ENCODE peak calls at places on chromosomes 13 and 19, in seven cellular contexts. D, C, S, B, Z, W and N are unnamed samples.

GRCh38 chr19:33469171-33470039 is 52.2 kb downstream of the PEPD start:
- DNase-seq in D (no peak), C (no peak), S (peak), B (peak), Z (no peak), W (no peak), N (no peak)

GRCh38 chr13:80361883-80362327 is 21.0 kb upstream of the SPRY2 start:
- DNase-seq in D (peak), C (no peak), S (no peak), B (no peak), Z (no peak), W (no peak), N (no peak)

GRCh38 chr13:39263033-39263432 is 224.8 kb downstream of the NHLRC3 start:
- DNase-seq in D (peak), C (peak), S (no peak), B (no peak), Z (peak), W (peak), N (peak)

GRCh38 chr19:18865973-18866799 is 29.8 kb downstream of the CERS1 start:
- DNase-seq in D (peak), C (peak), S (peak), B (no peak), Z (peak), W (no peak), N (peak)

GRCh38 chr13:72141845-72142470 is 275.0 kb upstream of the DACH1 start:
- DNase-seq in D (no peak), C (no peak), S (no peak), B (no peak), Z (no peak), W (no peak), N (no peak)

GRCh38 chr13:50713849-50714248 is 129.6 kb downstream of the DLEU7 start:
- DNase-seq in D (no peak), C (no peak), S (peak), B (no peak), Z (no peak), W (peak), N (peak)

GRCh38 chr13:23140492-23140891 is 40.3 kb upstream of the SGCG start:
- DNase-seq in D (no peak), C (no peak), S (no peak), B (no peak), Z (no peak), W (no peak), N (no peak)

GRCh38 chr13:80654638-80655249 is 313.8 kb upstream of the SPRY2 start:
- DNase-seq in D (no peak), C (no peak), S (peak), B (no peak), Z (no peak), W (no peak), N (no peak)

GRCh38 chr19:12778020-12778904 is 2.9 kb upstream of the HOOK2 start:
- DNase-seq in D (no peak), C (peak), S (peak), B (no peak), Z (peak), W (no peak), N (peak)

GRCh38 chr13:75847588-75847987 is 211.5 kb downstream of the LMO7 start:
- DNase-seq in D (no peak), C (no peak), S (no peak), B (no peak), Z (no peak), W (no peak), N (no peak)

GRCh38 chr13:113209880-113210421 is 538 bp downstream of the CUL4A start:
- DNase-seq in D (peak), C (peak), S (peak), B (peak), Z (peak), W (no peak), N (peak)

GRCh38 chr13:64531400-64531799 is 2698.7 kb downstream of the PCDH9 start:
- DNase-seq in D (no peak), C (no peak), S (no peak), B (no peak), Z (no peak), W (no peak), N (no peak)

GRCh38 chr19:19554074-19555023 is 16.3 kb downstream of the CILP2 start:
- DNase-seq in D (no peak), C (peak), S (peak), B (no peak), Z (peak), W (no peak), N (peak)

GRCh38 chr13:49302222-49302621 is 54.5 kb downstream of the CDADC1 start:
- DNase-seq in D (no peak), C (no peak), S (no peak), B (no peak), Z (no peak), W (no peak), N (no peak)

GRCh38 chr19:33500991-33501390 is 20.6 kb downstream of the PEPD start:
- DNase-seq in D (no peak), C (no peak), S (no peak), B (no peak), Z (no peak), W (no peak), N (no peak)

GRCh38 chr19:1211494-1212234 is 6.1 kb downstream of the STK11 start:
- DNase-seq in D (no peak), C (no peak), S (no peak), B (no peak), Z (peak), W (no peak), N (no peak)
- TF ChIP-seq POLR2AphosphoS5 in D (no peak), C (no peak), S (no peak), B (no peak), Z (no peak), W (no peak), N (no peak)

DNA sequence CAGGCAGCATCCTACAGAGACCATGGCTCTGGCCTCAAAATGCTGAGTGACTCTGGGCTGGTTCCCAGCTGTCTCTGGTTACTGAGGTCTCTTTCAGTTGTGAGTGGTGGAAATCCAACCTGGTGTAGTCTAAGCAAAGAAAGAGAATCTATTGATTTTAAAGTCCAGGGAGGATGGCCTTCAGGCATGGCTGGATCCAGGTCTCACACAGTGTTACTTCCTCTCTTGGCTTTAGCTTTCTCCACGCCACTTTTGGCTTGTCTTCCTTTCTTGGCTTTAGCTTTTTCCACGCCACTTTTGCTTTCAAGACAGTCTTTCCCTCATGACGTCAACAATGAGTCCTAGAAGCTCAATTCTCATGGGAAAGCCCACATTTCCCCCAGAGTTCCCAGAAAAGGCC is 4.1 kb downstream of the CYP4F3 start:
- DNase-seq in D (no peak), C (no peak), S (no peak), B (no peak), Z (no peak), W (no peak), N (no peak)
- TF ChIP-seq POLR2A in D (no peak), C (no peak), S (no peak), B (no peak), Z (no peak), W (no peak), N (no peak)

GRCh38 chr19:10898633-10899032 is 27.3 kb downstream of the CARM1 start:
- DNase-seq in D (no peak), C (no peak), S (no peak), B (no peak), Z (no peak), W (no peak), N (no peak)
- TF ChIP-seq EP300 in D (no peak), C (no peak), S (no peak), B (no peak), Z (no peak), W (no peak), N (no peak)

GRCh38 chr13:31199849-31200635 is at the start of gene B3GLCT:
- DNase-seq in D (peak), C (peak), S (peak), B (no peak), Z (peak), W (no peak), N (peak)
- TF ChIP-seq POLR2AphosphoS5 in D (no peak), C (peak), S (no peak), B (no peak), Z (peak), W (no peak), N (no peak)

GRCh38 chr19:40726279-40726678 is 9.4 kb downstream of the ITPKC start:
- DNase-seq in D (no peak), C (no peak), S (no peak), B (no peak), Z (no peak), W (no peak), N (no peak)
- TF ChIP-seq POLR2A in D (no peak), C (no peak), S (no peak), B (no peak), Z (no peak), W (no peak), N (no peak)

DNA sequence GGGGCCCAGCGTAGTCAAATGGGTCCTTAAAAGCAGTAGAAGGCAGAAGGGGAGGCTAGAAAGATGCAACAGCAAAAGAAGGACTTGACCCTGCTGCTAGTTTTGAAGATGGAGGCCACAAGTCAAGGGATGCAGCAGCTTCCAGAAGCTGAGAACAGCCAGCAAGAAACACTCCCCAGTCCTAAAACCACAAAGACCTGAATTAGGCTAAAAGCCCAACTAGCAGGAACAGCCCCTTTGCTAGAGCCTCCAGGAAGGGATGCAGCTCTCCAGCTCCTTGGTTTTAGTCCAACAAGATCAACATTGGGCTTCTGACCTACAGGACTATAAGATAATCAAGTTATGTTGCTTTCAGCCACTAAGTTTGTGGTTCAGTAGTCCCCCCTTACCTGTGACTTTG is 10.5 kb upstream of the LATS2 start:
- DNase-seq in D (no peak), C (no peak), S (no peak), B (no peak), Z (no peak), W (no peak), N (no peak)
- TF ChIP-seq EP300 in D (no peak), C (no peak), S (no peak), B (no peak), Z (no peak), W (no peak), N (no peak)

DNA sequence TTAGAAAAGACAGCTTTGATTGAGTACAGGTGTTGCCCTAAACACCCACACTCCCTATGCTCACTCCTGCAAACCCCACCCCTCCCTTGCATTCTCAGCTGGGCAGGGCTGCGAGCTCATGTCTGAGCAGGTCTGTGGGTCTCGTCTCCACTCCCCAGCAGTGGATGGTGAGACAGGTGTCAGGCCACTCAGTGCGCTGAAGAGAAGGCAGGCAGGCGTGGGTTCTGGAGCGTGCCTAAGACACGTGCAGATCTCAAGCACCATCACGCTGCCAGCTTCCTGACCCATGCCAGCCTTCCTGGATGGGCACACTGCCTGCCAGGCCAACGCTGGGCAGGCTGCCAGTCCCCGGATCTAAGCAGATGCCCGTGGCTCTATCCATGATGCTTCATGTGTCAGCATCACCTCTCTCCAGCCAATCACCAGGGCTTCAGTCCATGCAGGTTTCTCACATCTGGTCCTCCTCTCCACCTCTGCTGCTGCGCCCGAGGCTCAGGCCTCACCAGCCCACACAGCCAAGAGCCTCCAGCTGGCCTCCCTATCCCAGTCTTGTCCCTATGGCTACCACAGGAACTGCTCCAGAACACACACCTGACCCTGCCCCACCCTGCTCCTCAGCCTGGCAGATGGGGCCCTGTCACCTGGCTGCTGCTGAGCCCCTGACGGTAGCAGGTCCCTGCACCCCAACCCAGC is 42.6 kb downstream of the EPS15L1 start:
- DNase-seq in D (no peak), C (no peak), S (peak), B (no peak), Z (peak), W (no peak), N (no peak)
- TF ChIP-seq POLR2AphosphoS5 in D (no peak), C (no peak), S (no peak), B (no peak), Z (no peak), W (no peak), N (no peak)